ENCODE peak calls at places on chromosomes 4 and X, in ten cellular contexts. One of them, this sample, is unnamed. For H3K4me1, the result is how much of the 10 kb centered on the place peaks cover.

GRCh38 chr4:112532267-112532666 is 16.3 kb upstream of the NEUROG2 start:
- DNase-seq in uterus: no peak
- DNase-seq in CD8-positive, alpha-beta T cell: no peak
- DNase-seq in GM23338: no peak
- DNase-seq in effector memory CD4-positive, alpha-beta T cell: no peak
- DNase-seq in HCT116: no peak
- DNase-seq in heart right ventricle: no peak
- DNase-seq in PC-3: peak
- DNase-seq in astrocyte: peak
- DNase-seq in GM23248: peak
- DNase-seq in this sample: no peak

GRCh38 chr4:83922419-83922818 is 386.5 kb downstream of the GPAT3 start:
- DNase-seq in uterus: no peak
- DNase-seq in effector memory CD4-positive, alpha-beta T cell: no peak
- DNase-seq in astrocyte: no peak
- DNase-seq in PC-3: no peak
- DNase-seq in CD8-positive, alpha-beta T cell: no peak
- DNase-seq in heart right ventricle: no peak
- DNase-seq in GM23338: peak
- DNase-seq in HCT116: no peak
- DNase-seq in GM23248: no peak
- DNase-seq in this sample: no peak

GRCh38 chrX:115616943-115617563 is 56.1 kb downstream of the PLS3 start:
- DNase-seq in heart right ventricle: no peak
- DNase-seq in uterus: no peak
- DNase-seq in PC-3: peak
- DNase-seq in HCT116: peak
- DNase-seq in GM23338: no peak
- DNase-seq in astrocyte: peak
- DNase-seq in effector memory CD4-positive, alpha-beta T cell: no peak
- DNase-seq in GM23248: peak
- DNase-seq in CD8-positive, alpha-beta T cell: no peak
- DNase-seq in this sample: no peak

GRCh38 chrX:69279234-69279633 is 114.0 kb upstream of the PJA1 start:
- DNase-seq in CD8-positive, alpha-beta T cell: no peak
- DNase-seq in heart right ventricle: no peak
- DNase-seq in astrocyte: no peak
- DNase-seq in PC-3: no peak
- DNase-seq in effector memory CD4-positive, alpha-beta T cell: no peak
- DNase-seq in HCT116: no peak
- DNase-seq in GM23248: no peak
- DNase-seq in GM23338: no peak
- DNase-seq in uterus: no peak
- DNase-seq in this sample: no peak

GRCh38 chrX:130637591-130637990 is 235.8 kb downstream of the RBMX2 start:
- DNase-seq in PC-3: no peak
- DNase-seq in GM23338: no peak
- DNase-seq in uterus: no peak
- DNase-seq in heart right ventricle: no peak
- DNase-seq in astrocyte: peak
- DNase-seq in HCT116: no peak
- DNase-seq in effector memory CD4-positive, alpha-beta T cell: no peak
- DNase-seq in GM23248: peak
- DNase-seq in CD8-positive, alpha-beta T cell: no peak
- DNase-seq in this sample: no peak

GRCh38 chr4:123158576-123158975 is 236.2 kb upstream of the NUDT6 start:
- DNase-seq in GM23248: no peak
- DNase-seq in uterus: no peak
- DNase-seq in PC-3: no peak
- DNase-seq in CD8-positive, alpha-beta T cell: no peak
- DNase-seq in heart right ventricle: no peak
- DNase-seq in GM23338: peak
- DNase-seq in HCT116: no peak
- DNase-seq in astrocyte: no peak
- DNase-seq in effector memory CD4-positive, alpha-beta T cell: no peak
- DNase-seq in this sample: no peak

GRCh38 chr4:149980941-149981340 is 97.3 kb upstream of the DCLK2 start:
- DNase-seq in heart right ventricle: peak
- DNase-seq in CD8-positive, alpha-beta T cell: no peak
- DNase-seq in HCT116: peak
- DNase-seq in GM23248: peak
- DNase-seq in GM23338: peak
- DNase-seq in PC-3: peak
- DNase-seq in uterus: peak
- DNase-seq in effector memory CD4-positive, alpha-beta T cell: peak
- DNase-seq in astrocyte: peak
- DNase-seq in this sample: no peak

GRCh38 chr4:101527186-101527585 is 179.9 kb upstream of the PPP3CA start:
- DNase-seq in CD8-positive, alpha-beta T cell: peak
- DNase-seq in effector memory CD4-positive, alpha-beta T cell: peak
- DNase-seq in HCT116: no peak
- DNase-seq in GM23338: no peak
- DNase-seq in uterus: no peak
- DNase-seq in GM23248: peak
- DNase-seq in PC-3: no peak
- DNase-seq in heart right ventricle: no peak
- DNase-seq in astrocyte: peak
- DNase-seq in this sample: no peak

GRCh38 chr4:133095591-133095990 is 53.5 kb upstream of the PCDH10 start:
- DNase-seq in PC-3: peak
- DNase-seq in GM23248: no peak
- DNase-seq in heart right ventricle: no peak
- DNase-seq in HCT116: no peak
- DNase-seq in effector memory CD4-positive, alpha-beta T cell: no peak
- DNase-seq in astrocyte: peak
- DNase-seq in CD8-positive, alpha-beta T cell: no peak
- DNase-seq in uterus: no peak
- DNase-seq in GM23338: no peak
- DNase-seq in this sample: no peak

GRCh38 chr4:147596377-147596776 is 20.8 kb upstream of the TMEM184C start:
- DNase-seq in HCT116: peak
- DNase-seq in PC-3: peak
- DNase-seq in effector memory CD4-positive, alpha-beta T cell: no peak
- DNase-seq in uterus: no peak
- DNase-seq in GM23338: no peak
- DNase-seq in heart right ventricle: no peak
- DNase-seq in astrocyte: no peak
- DNase-seq in GM23248: peak
- DNase-seq in CD8-positive, alpha-beta T cell: no peak
- DNase-seq in this sample: no peak

GRCh38 chrX:68789966-68790365 is 38.9 kb upstream of the EFNB1 start:
- DNase-seq in uterus: no peak
- DNase-seq in CD8-positive, alpha-beta T cell: no peak
- DNase-seq in GM23338: no peak
- DNase-seq in heart right ventricle: no peak
- DNase-seq in HCT116: no peak
- DNase-seq in GM23248: no peak
- DNase-seq in effector memory CD4-positive, alpha-beta T cell: no peak
- DNase-seq in astrocyte: no peak
- DNase-seq in PC-3: no peak
- DNase-seq in this sample: no peak

GRCh38 chr4:78510681-78511080 is 40.9 kb upstream of the ANXA3 start:
- DNase-seq in astrocyte: no peak
- DNase-seq in uterus: no peak
- DNase-seq in GM23338: no peak
- DNase-seq in effector memory CD4-positive, alpha-beta T cell: no peak
- DNase-seq in CD8-positive, alpha-beta T cell: no peak
- DNase-seq in HCT116: no peak
- DNase-seq in heart right ventricle: no peak
- DNase-seq in PC-3: no peak
- DNase-seq in GM23248: no peak
- DNase-seq in this sample: no peak

GRCh38 chr4:135371137-135371536 is 1169.5 kb upstream of the PABPC4L start:
- DNase-seq in GM23248: no peak
- DNase-seq in HCT116: no peak
- DNase-seq in astrocyte: no peak
- DNase-seq in effector memory CD4-positive, alpha-beta T cell: no peak
- DNase-seq in heart right ventricle: no peak
- DNase-seq in CD8-positive, alpha-beta T cell: no peak
- DNase-seq in PC-3: no peak
- DNase-seq in GM23338: peak
- DNase-seq in uterus: no peak
- DNase-seq in this sample: no peak

GRCh38 chr4:39846135-39846534 is 131.6 kb downstream of the PDS5A start:
- DNase-seq in PC-3: peak
- DNase-seq in GM23338: no peak
- DNase-seq in uterus: no peak
- DNase-seq in heart right ventricle: no peak
- DNase-seq in CD8-positive, alpha-beta T cell: no peak
- DNase-seq in HCT116: no peak
- DNase-seq in effector memory CD4-positive, alpha-beta T cell: no peak
- DNase-seq in GM23248: peak
- DNase-seq in astrocyte: peak
- DNase-seq in this sample: no peak

GRCh38 chr4:85603437-85604336 is 128.7 kb downstream of the ARHGAP24 start:
- DNase-seq in GM23248: peak
- DNase-seq in astrocyte: peak
- DNase-seq in heart right ventricle: no peak
- DNase-seq in HCT116: no peak
- DNase-seq in PC-3: no peak
- DNase-seq in GM23338: no peak
- DNase-seq in effector memory CD4-positive, alpha-beta T cell: no peak
- DNase-seq in uterus: no peak
- DNase-seq in CD8-positive, alpha-beta T cell: no peak
- DNase-seq in this sample: no peak

GRCh38 chr4:138039010-138039409 is 203.1 kb downstream of the SLC7A11 start:
- DNase-seq in GM23338: no peak
- DNase-seq in uterus: no peak
- DNase-seq in effector memory CD4-positive, alpha-beta T cell: no peak
- DNase-seq in heart right ventricle: no peak
- DNase-seq in PC-3: no peak
- DNase-seq in astrocyte: peak
- DNase-seq in GM23248: peak
- DNase-seq in CD8-positive, alpha-beta T cell: no peak
- DNase-seq in HCT116: no peak
- DNase-seq in this sample: no peak

GRCh38 chr4:1855334-1856070 is 454 bp downstream of the LETM1 start:
- DNase-seq in astrocyte: no peak
- DNase-seq in GM23338: no peak
- DNase-seq in PC-3: peak
- DNase-seq in effector memory CD4-positive, alpha-beta T cell: no peak
- DNase-seq in HCT116: no peak
- DNase-seq in CD8-positive, alpha-beta T cell: no peak
- DNase-seq in GM23248: peak
- DNase-seq in uterus: no peak
- DNase-seq in heart right ventricle: no peak
- DNase-seq in this sample: no peak
- H3K4me1 ChIP-seq in astrocyte: under half
- H3K4me1 ChIP-seq in GM23338: under half
- H3K4me1 ChIP-seq in PC-3: under half
- H3K4me1 ChIP-seq in effector memory CD4-positive, alpha-beta T cell: under half
- H3K4me1 ChIP-seq in HCT116: under half
- H3K4me1 ChIP-seq in CD8-positive, alpha-beta T cell: under half
- H3K4me1 ChIP-seq in GM23248: under half
- H3K4me1 ChIP-seq in uterus: under half
- H3K4me1 ChIP-seq in heart right ventricle: half or more
- H3K4me1 ChIP-seq in this sample: under half

DNA sequence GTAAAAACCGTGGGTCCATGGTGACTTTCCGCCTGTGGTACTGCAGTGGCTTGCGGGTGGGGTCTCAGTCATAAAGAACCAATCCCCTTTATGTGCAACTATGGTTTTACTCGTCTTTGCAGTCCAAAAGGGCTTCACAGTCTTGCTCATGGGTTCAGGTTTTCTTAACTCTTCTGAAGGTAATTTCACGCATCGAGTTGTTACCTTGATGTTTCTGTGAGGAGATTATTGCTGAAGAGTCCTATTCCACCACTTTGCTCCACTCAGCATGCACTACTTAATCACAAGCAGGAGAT is 41.5 kb downstream of the F8 start:
- DNase-seq in GM23248: no peak
- DNase-seq in CD8-positive, alpha-beta T cell: no peak
- DNase-seq in PC-3: no peak
- DNase-seq in astrocyte: no peak
- DNase-seq in GM23338: no peak
- DNase-seq in effector memory CD4-positive, alpha-beta T cell: no peak
- DNase-seq in HCT116: no peak
- DNase-seq in heart right ventricle: no peak
- DNase-seq in uterus: no peak
- DNase-seq in this sample: no peak
- H3K4me3 ChIP-seq in GM23248: peak
- H3K4me3 ChIP-seq in CD8-positive, alpha-beta T cell: peak
- H3K4me3 ChIP-seq in PC-3: peak
- H3K4me3 ChIP-seq in astrocyte: peak
- H3K4me3 ChIP-seq in GM23338: no peak
- H3K4me3 ChIP-seq in effector memory CD4-positive, alpha-beta T cell: peak
- H3K4me3 ChIP-seq in HCT116: no peak
- H3K4me3 ChIP-seq in heart right ventricle: peak
- H3K4me3 ChIP-seq in uterus: no peak
- H3K4me3 ChIP-seq in this sample: peak

DNA sequence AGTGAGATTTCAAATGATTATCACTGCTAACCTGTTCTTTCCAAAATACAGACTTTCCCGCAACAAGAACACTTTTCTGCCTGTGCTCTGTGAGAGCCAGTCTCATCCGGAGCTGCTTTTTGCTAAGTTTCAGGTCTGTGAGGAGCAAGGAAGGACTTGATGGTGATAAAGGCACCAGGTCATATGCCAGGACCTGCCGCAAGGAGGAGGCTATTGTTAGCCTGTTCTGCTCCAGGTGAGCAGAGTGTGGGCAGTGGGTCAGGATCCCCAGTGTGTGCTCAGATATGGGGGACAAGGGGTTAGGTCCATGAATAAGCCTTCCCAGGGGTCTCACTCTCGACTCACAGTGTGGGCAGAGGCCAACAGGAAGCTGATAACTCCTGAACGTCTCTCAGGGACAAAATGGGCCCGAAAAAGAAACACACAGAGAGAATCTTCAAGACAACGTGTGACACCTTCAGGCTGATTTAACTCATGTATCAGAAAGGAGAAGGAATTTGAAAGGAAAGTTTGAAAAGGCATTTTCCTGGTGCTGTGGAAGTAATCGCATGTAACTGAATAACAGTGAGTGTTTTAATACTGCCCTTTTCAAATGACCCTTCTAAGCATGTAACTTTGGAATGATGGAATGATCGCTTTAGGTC is 57.7 kb upstream of the PDLIM3 start:
- DNase-seq in astrocyte: no peak
- DNase-seq in uterus: no peak
- DNase-seq in CD8-positive, alpha-beta T cell: no peak
- DNase-seq in heart right ventricle: no peak
- DNase-seq in PC-3: no peak
- DNase-seq in effector memory CD4-positive, alpha-beta T cell: no peak
- DNase-seq in GM23338: peak
- DNase-seq in HCT116: no peak
- DNase-seq in GM23248: no peak
- DNase-seq in this sample: no peak
- H3K27ac ChIP-seq in astrocyte: no peak
- H3K27ac ChIP-seq in uterus: peak
- H3K27ac ChIP-seq in CD8-positive, alpha-beta T cell: no peak
- H3K27ac ChIP-seq in heart right ventricle: peak
- H3K27ac ChIP-seq in PC-3: no peak
- H3K27ac ChIP-seq in effector memory CD4-positive, alpha-beta T cell: no peak
- H3K27ac ChIP-seq in GM23338: no peak
- H3K27ac ChIP-seq in HCT116: no peak
- H3K27ac ChIP-seq in GM23248: no peak
- H3K27ac ChIP-seq in this sample: peak

DNA sequence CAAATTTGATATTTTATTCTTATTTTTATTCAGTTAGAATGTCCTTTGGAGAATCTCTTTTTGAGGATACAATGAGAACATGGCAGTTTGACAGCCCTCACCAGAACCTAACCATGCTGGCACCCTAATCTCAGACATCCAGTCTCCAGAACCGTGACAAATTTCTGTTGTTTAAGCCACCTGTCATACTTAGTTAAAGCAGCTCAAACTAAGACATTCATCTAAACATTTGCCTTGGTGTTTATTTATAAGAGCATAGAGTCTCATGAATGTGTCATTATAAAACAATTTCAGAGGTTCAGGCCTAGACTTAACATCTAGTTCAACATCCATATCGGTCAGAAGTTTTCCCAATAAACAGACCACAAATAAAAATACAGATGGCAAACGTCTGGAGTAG is 125.1 kb upstream of the FUNDC1 start:
- DNase-seq in heart right ventricle: no peak
- DNase-seq in GM23248: no peak
- DNase-seq in GM23338: no peak
- DNase-seq in CD8-positive, alpha-beta T cell: no peak
- DNase-seq in effector memory CD4-positive, alpha-beta T cell: no peak
- DNase-seq in PC-3: no peak
- DNase-seq in uterus: no peak
- DNase-seq in HCT116: no peak
- DNase-seq in astrocyte: peak
- DNase-seq in this sample: no peak
- H3K4me1 ChIP-seq in heart right ventricle: under half
- H3K4me1 ChIP-seq in GM23248: under half
- H3K4me1 ChIP-seq in GM23338: under half
- H3K4me1 ChIP-seq in CD8-positive, alpha-beta T cell: under half
- H3K4me1 ChIP-seq in effector memory CD4-positive, alpha-beta T cell: under half
- H3K4me1 ChIP-seq in PC-3: under half
- H3K4me1 ChIP-seq in uterus: under half
- H3K4me1 ChIP-seq in HCT116: under half
- H3K4me1 ChIP-seq in astrocyte: under half
- H3K4me1 ChIP-seq in this sample: under half

This sample was measured in thoracic aorta.